ENCODE peak calls at places on chromosomes 6 and 20, in nine cellular contexts. O is endodermal cell, N is MM.1S, W is transverse colon, V is GM23338, I is cardiac muscle cell, M is adrenal gland, Y is heart left ventricle, L is psoas muscle. X is an unnamed sample.
A peak's percentile ranks its signal among the peaks of the same experiment; 100 is the strongest.

GRCh38 chr6:70108230-70108629 is 194.7 kb downstream of the COL9A1 start:
- DNase-seq in O (no peak), N (peak; percentile 57), W (no peak), V (peak; percentile 57), I (peak; percentile 56), M (no peak), Y (no peak), L (no peak), X (no peak)

GRCh38 chr6:30813623-30814136 is 69.3 kb upstream of the IER3 start:
- DNase-seq in O (no peak), N (no peak), W (peak; percentile 23), V (no peak), I (no peak), M (no peak), Y (no peak), L (no peak), X (no peak)

GRCh38 chr6:658244-658643 is 1.3 kb upstream of the HUS1B start:
- DNase-seq in O (no peak), N (no peak), W (no peak), V (no peak), I (peak; percentile 90), M (no peak), Y (no peak), L (no peak), X (no peak)

GRCh38 chr20:35607003-35607735 is 8.5 kb upstream of the SPAG4 start:
- DNase-seq in O (no peak), N (peak; percentile 52), W (peak; percentile 56), V (no peak), I (no peak), M (no peak), Y (no peak), L (peak; percentile 32), X (no peak)

GRCh38 chr6:25166955-25167753 is 112.0 kb upstream of the CARMIL1 start:
- DNase-seq in O (no peak), N (peak; percentile 56), W (no peak), V (no peak), I (no peak), M (no peak), Y (no peak), L (no peak), X (no peak)

GRCh38 chr6:37473364-37474095 is 26.2 kb downstream of the CCDC167 start:
- DNase-seq in O (peak; percentile 24), N (no peak), W (no peak), V (no peak), I (peak; percentile 45), M (no peak), Y (peak; percentile 73), L (peak; percentile 75), X (no peak)

GRCh38 chr6:81054011-81054410 is 698.5 kb downstream of the TENT5A start:
- DNase-seq in O (no peak), N (no peak), W (no peak), V (no peak), I (no peak), M (no peak), Y (no peak), L (no peak), X (no peak)

GRCh38 chr6:165055231-165055630 is 254.2 kb downstream of the C6orf118 start:
- DNase-seq in O (peak; percentile 50), N (no peak), W (no peak), V (no peak), I (peak; percentile 1), M (no peak), Y (no peak), L (no peak), X (no peak)

GRCh38 chr20:54023406-54023805 is 47.0 kb downstream of the BCAS1 start:
- DNase-seq in O (no peak), N (no peak), W (no peak), V (no peak), I (no peak), M (no peak), Y (no peak), L (no peak), X (no peak)

GRCh38 chr6:137536104-137536773 is 42.0 kb upstream of the OLIG3 start:
- DNase-seq in O (no peak), N (no peak), W (no peak), V (no peak), I (no peak), M (no peak), Y (no peak), L (no peak), X (peak; percentile 89)

GRCh38 chr6:5201271-5201670 is 59.5 kb downstream of the LYRM4 start:
- DNase-seq in O (no peak), N (no peak), W (no peak), V (no peak), I (no peak), M (no peak), Y (no peak), L (no peak), X (no peak)

GRCh38 chr20:37095609-37096414 is at the start of gene RBL1:
- DNase-seq in O (peak; percentile 97), N (peak; percentile 89), W (peak; percentile 85), V (peak; percentile 95), I (peak; percentile 84), M (peak; percentile 77), Y (peak; percentile 84), L (peak; percentile 89), X (peak; percentile 78)

GRCh38 chr20:18057106-18057993 is at the start of gene OVOL2:
- DNase-seq in O (peak; percentile 94), N (peak; percentile 48), W (peak; percentile 94), V (peak; percentile 90), I (no peak), M (no peak), Y (no peak), L (no peak), X (no peak)
- H3K4me3 ChIP-seq in O (peak within 1 kb of the TSS; percentile 79), N (peak within 1 kb of the TSS; percentile 86), W (peak within 1 kb of the TSS; percentile 14), V (peak within 1 kb of the TSS; percentile 92), I (peak within 1 kb of the TSS; percentile 50), M (peak within 1 kb of the TSS; percentile 46), Y (peak within 1 kb of the TSS; percentile 34), L (peak within 1 kb of the TSS; percentile 61), X (no peak within 1 kb of the TSS)

GRCh38 chr6:112801681-112802080 is 454.6 kb downstream of the RFPL4B start:
- DNase-seq in O (no peak), N (no peak), W (no peak), V (no peak), I (no peak), M (no peak), Y (no peak), L (no peak), X (no peak)

GRCh38 chr6:112800439-112800838 is 453.3 kb downstream of the RFPL4B start:
- DNase-seq in O (no peak), N (no peak), W (no peak), V (no peak), I (no peak), M (no peak), Y (no peak), L (no peak), X (no peak)

GRCh38 chr6:112802154-112802553 is 455.0 kb downstream of the RFPL4B start:
- DNase-seq in O (no peak), N (no peak), W (no peak), V (no peak), I (peak; percentile 87), M (no peak), Y (no peak), L (no peak), X (no peak)

GRCh38 chr6:112799889-112800288 is 452.8 kb downstream of the RFPL4B start:
- DNase-seq in O (no peak), N (no peak), W (no peak), V (no peak), I (no peak), M (no peak), Y (no peak), L (no peak), X (no peak)

DNA sequence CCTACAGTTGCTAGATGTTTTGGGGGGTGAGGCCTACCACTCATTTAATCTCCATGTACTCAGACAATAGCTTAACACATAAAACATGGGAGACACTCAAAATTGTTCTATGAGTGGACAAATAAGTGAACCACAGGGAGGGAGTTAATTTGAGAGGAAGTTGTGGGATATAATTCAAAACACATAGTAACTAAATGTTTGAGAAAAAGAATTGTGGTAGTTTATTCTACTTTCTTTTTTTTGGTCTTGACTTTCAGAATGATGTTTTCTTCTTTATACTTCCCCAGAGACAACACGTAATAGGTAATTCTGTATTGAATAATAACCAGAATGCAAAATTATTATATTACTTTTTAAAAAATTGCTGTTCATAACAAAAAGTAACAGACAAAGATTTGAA is 453.8 kb downstream of the RFPL4B start:
- DNase-seq in O (no peak), N (no peak), W (no peak), V (no peak), I (no peak), M (no peak), Y (no peak), L (no peak), X (no peak)
- H3K27ac ChIP-seq in O (no peak overlapping the region), N (no peak overlapping the region), W (no peak overlapping the region), V (no peak overlapping the region), I (no peak overlapping the region), M (no peak overlapping the region), Y (no peak overlapping the region), L (no peak overlapping the region), X (no peak overlapping the region)

GRCh38 chr6:53532942-53533341 is 12.0 kb downstream of the GCLC start:
- DNase-seq in O (no peak), N (no peak), W (no peak), V (no peak), I (no peak), M (no peak), Y (no peak), L (no peak), X (no peak)
- H3K4me1 ChIP-seq in O (peaks cover 13% of the 10 kb centered on the region), N (no peaks in the 10 kb centered on the region), W (peaks cover 2% of the 10 kb centered on the region), V (peaks cover 67% of the 10 kb centered on the region), I (peaks cover 42% of the 10 kb centered on the region), M (peaks cover 4% of the 10 kb centered on the region), Y (no peaks in the 10 kb centered on the region), L (peaks cover 59% of the 10 kb centered on the region), X (peaks cover 4% of the 10 kb centered on the region)

GRCh38 chr6:40112350-40112749 is 178.1 kb upstream of the MOCS1 start:
- DNase-seq in O (no peak), N (no peak), W (no peak), V (peak; percentile 39), I (no peak), M (no peak), Y (no peak), L (no peak), X (no peak)
- H3K4me3 ChIP-seq in O (no peak overlapping the region), N (no peak overlapping the region), W (no peak overlapping the region), V (no peak overlapping the region), I (no peak overlapping the region), M (no peak overlapping the region), Y (no peak overlapping the region), L (no peak overlapping the region), X (no peak overlapping the region)

X was measured in CD4-positive, CD25-positive, alpha-beta regulatory T cell.